ENCODE peak calls at places on chromosomes 6 and 20, in four cellular contexts. N is heart right ventricle; L is CD8-positive, alpha-beta memory T cell; P is endodermal cell. X is an unnamed sample. For H3K36me3, the result is how much of the 10 kb centered on the place peaks cover.

GRCh38 chr20:22582386-22582959 is 1.9 kb downstream of the FOXA2 start:
- DNase-seq in N (no peak), P (peak), L (no peak), X (no peak)

GRCh38 chr6:90216081-90216977 is 80.3 kb downstream of the BACH2 start:
- DNase-seq in L (peak), N (no peak), P (peak), X (no peak)

GRCh38 chr20:40679119-40679637 is 9.9 kb downstream of the MAFB start:
- DNase-seq in P (no peak), L (no peak), N (no peak), X (no peak)

GRCh38 chr20:9458075-9458818 is 56.1 kb upstream of the LAMP5 start:
- DNase-seq in L (no peak), N (no peak), P (peak), X (peak)

GRCh38 chr6:159557046-159557445 is 136.0 kb downstream of the SOD2 start:
- DNase-seq in N (no peak), L (no peak), P (no peak), X (no peak)

GRCh38 chr6:131107166-131107565 is 28.1 kb upstream of the AKAP7 start:
- DNase-seq in L (no peak), N (no peak), P (no peak), X (peak)

GRCh38 chr20:45153756-45154155 is 20.9 kb upstream of the PI3 start:
- DNase-seq in N (no peak), P (no peak), L (no peak), X (no peak)

GRCh38 chr6:88302769-88303230 is 136.7 kb upstream of the CNR1 start:
- DNase-seq in P (no peak), N (no peak), L (no peak), X (no peak)

GRCh38 chr6:27129095-27129815 is 118.2 kb upstream of the PRSS16 start:
- DNase-seq in P (no peak), L (no peak), N (no peak), X (no peak)

GRCh38 chr20:37388831-37389230 is 42.9 kb downstream of the SRC start:
- DNase-seq in N (no peak), L (no peak), P (peak), X (no peak)

GRCh38 chr20:62651285-62652021 is 9.2 kb downstream of the SLCO4A1 start:
- DNase-seq in P (peak), N (peak), L (peak), X (no peak)

GRCh38 chr6:88626460-88626859 is 337.0 kb downstream of the RNGTT start:
- DNase-seq in P (no peak), L (no peak), N (no peak), X (no peak)

GRCh38 chr20:33482581-33482980 is 7.3 kb upstream of the CBFA2T2 start:
- DNase-seq in P (no peak), N (no peak), L (no peak), X (no peak)

GRCh38 chr6:71181565-71181964 is 107.0 kb upstream of the OGFRL1 start:
- DNase-seq in P (peak), L (no peak), N (no peak), X (peak)

GRCh38 chr6:143064996-143065683 is 4.5 kb downstream of the AIG1 start:
- DNase-seq in N (no peak), L (no peak), P (no peak), X (peak)

GRCh38 chr20:53598140-53599038 is 4.8 kb upstream of the ZNF217 start:
- DNase-seq in L (no peak), P (peak), N (no peak), X (no peak)

GRCh38 chr6:137218473-137218916 is 690 bp downstream of the IFNGR1 start:
- DNase-seq in N (no peak), P (peak), L (peak), X (peak)

GRCh38 chr20:61601853-61602252 is 349.8 kb downstream of the CDH4 start:
- DNase-seq in N (no peak), P (no peak), L (no peak), X (no peak)

GRCh38 chr20:34530342-34530741 is 14.1 kb downstream of the DYNLRB1 start:
- DNase-seq in N (no peak), P (no peak), L (no peak), X (no peak)
- H3K36me3 ChIP-seq in N (half or more), P (half or more), L (half or more), X (half or more)

DNA sequence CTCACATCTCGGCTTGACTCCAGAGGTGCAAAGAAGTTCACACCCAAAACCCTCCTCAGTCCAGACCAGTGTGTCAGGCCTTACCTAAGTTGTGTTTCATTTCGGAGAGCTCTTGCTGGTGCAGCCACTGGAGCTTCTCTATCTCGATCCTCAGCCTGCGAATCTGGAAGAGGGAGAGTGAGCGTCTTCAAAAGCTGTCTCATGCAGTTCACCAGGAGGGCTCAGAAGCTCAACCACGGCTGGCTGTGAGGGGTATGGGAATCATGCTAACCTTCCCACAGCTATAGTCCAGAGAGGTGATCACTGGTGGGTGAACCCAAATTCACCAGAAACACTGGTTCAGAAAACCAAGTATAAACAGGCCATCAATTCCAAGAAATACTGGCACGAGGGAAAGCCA is 129.4 kb downstream of the ZMYND8 start:
- DNase-seq in P (no peak), L (no peak), N (no peak), X (no peak)
- H3K36me3 ChIP-seq in P (half or more), L (under half), N (half or more), X (half or more)

GRCh38 chr20:3021777-3022176 is 21.6 kb upstream of the GNRH2 start:
- DNase-seq in L (no peak), N (no peak), P (no peak), X (no peak)
- H3K36me3 ChIP-seq in L (under half), N (half or more), P (half or more), X (half or more)

GRCh38 chr6:83169511-83169910 is 23.6 kb downstream of the PGM3 start:
- DNase-seq in P (no peak), N (no peak), L (no peak), X (no peak)
- H3K36me3 ChIP-seq in P (half or more), N (half or more), L (under half), X (half or more)